ENCODE peak calls at places on chromosomes 2 and 18, in six cellular contexts. J is hypothalamus; K is stimulated activated CD4-positive, alpha-beta T cell treated with anti-CD3 and anti-CD28 coated beads, Interleukin-2, amount 100 ng/mL, for 48 hours; H is hepatocyte; E is fibroblast of villous mesenchyme; W is AG08396. Q is an unnamed sample.

GRCh38 chr2:26479971-26480750 is 2.2 kb upstream of the OTOF start:
- DNase-seq in J (no peak), K (no peak), H (no peak), E (no peak), W (no peak), Q (no peak)

GRCh38 chr18:27049945-27050344 is 135.2 kb downstream of the CHST9 start:
- DNase-seq in J (no peak), K (no peak), H (no peak), E (no peak), W (no peak), Q (no peak)

GRCh38 chr18:39371996-39372395 is 1806.4 kb upstream of the CELF4 start:
- DNase-seq in J (no peak), K (no peak), H (no peak), E (no peak), W (no peak), Q (no peak)

GRCh38 chr18:23155537-23155936 is 20.3 kb downstream of the CABLES1 start:
- DNase-seq in J (no peak), K (no peak), H (no peak), E (no peak), W (no peak), Q (no peak)

GRCh38 chr2:70541481-70542020 is 12.1 kb downstream of the TGFA start:
- DNase-seq in J (no peak), K (no peak), H (no peak), E (peak; percentile 30), W (no peak), Q (no peak)

GRCh38 chr2:81093031-81093430 is 788.5 kb upstream of the LRRTM1 start:
- DNase-seq in J (no peak), K (no peak), H (no peak), E (no peak), W (no peak), Q (no peak)

GRCh38 chr2:168186452-168186851 is 60.9 kb downstream of the STK39 start:
- DNase-seq in J (no peak), K (no peak), H (no peak), E (no peak), W (no peak), Q (no peak)

GRCh38 chr2:41728757-41729338 is 319.0 kb upstream of the PKDCC start:
- DNase-seq in J (no peak), K (no peak), H (no peak), E (no peak), W (no peak), Q (no peak)

GRCh38 chr2:239594772-239595608 is 194.2 kb upstream of the HDAC4 start:
- DNase-seq in J (no peak), K (no peak), H (no peak), E (no peak), W (no peak), Q (peak; percentile 24)

GRCh38 chr2:181157326-181157725 is 176.9 kb downstream of the UBE2E3 start:
- DNase-seq in J (no peak), K (no peak), H (no peak), E (peak; percentile 79), W (peak; percentile 7), Q (no peak)

GRCh38 chr2:96108578-96109561 is 7.5 kb downstream of the ADRA2B start:
- DNase-seq in J (no peak), K (no peak), H (no peak), E (no peak), W (no peak), Q (no peak)

GRCh38 chr18:31042391-31043181 is at the start of gene DSC3:
- DNase-seq in J (no peak), K (no peak), H (peak; percentile 70), E (no peak), W (no peak), Q (no peak)

GRCh38 chr2:109692013-109692738 is 78.0 kb downstream of the SOWAHC start:
- DNase-seq in J (no peak), K (no peak), H (no peak), E (no peak), W (no peak), Q (no peak)

GRCh38 chr18:14089176-14089575 is 43.1 kb downstream of the ZNF519 start:
- DNase-seq in J (no peak), K (no peak), H (no peak), E (no peak), W (no peak), Q (no peak)

GRCh38 chr2:112793449-112793978 is 9.2 kb upstream of the IL1A start:
- DNase-seq in J (no peak), K (no peak), H (no peak), E (peak; percentile 35), W (no peak), Q (no peak)

GRCh38 chr2:227503433-227504406 is 31.8 kb downstream of the AGFG1 start:
- DNase-seq in J (no peak), K (no peak), H (peak; percentile 8), E (peak; percentile 27), W (peak; percentile 43), Q (peak; percentile 57)

Q was measured in upper lobe of left lung.